ENCODE peak calls at places on chromosome 21, in nine cellular contexts. E is activated CD4-positive, alpha-beta T cell treated with anti-CD3 and anti-CD28 coated beads, Interleukin-2, amount 50 U/mL, for 48 hours; O is KG1; S is cardiac muscle cell; P is HEK293T; J is GM10248; Y is NCI-H1105; C is breast epithelium; U is HT-29. Q is an unnamed sample.

GRCh38 chr21:45318556-45319341 is 31.1 kb upstream of the POFUT2 start:
- DNase-seq in E (no peak), O (no peak), S (peak; percentile 43), P (no peak), J (no peak), Y (no peak), C (no peak), U (peak; percentile 17), Q (peak; percentile 86)

GRCh38 chr21:17607684-17608083 is 5.0 kb downstream of the BTG3 start:
- DNase-seq in E (no peak), O (no peak), S (no peak), P (no peak), J (no peak), Y (no peak), C (no peak), U (no peak), Q (peak; percentile 2)

GRCh38 chr21:37891953-37892352 is 24.3 kb downstream of the KCNJ6 start:
- DNase-seq in E (no peak), O (no peak), S (no peak), P (no peak), J (no peak), Y (no peak), C (no peak), U (no peak), Q (no peak)

GRCh38 chr21:23740463-23740862 is 1866.8 kb downstream of the MRPL39 start:
- DNase-seq in E (no peak), O (no peak), S (no peak), P (no peak), J (no peak), Y (no peak), C (no peak), U (peak; percentile 4), Q (no peak)

GRCh38 chr21:42556960-42557359 is 43.3 kb downstream of the SLC37A1 start:
- DNase-seq in E (no peak), O (no peak), S (no peak), P (no peak), J (no peak), Y (no peak), C (no peak), U (no peak), Q (no peak)

GRCh38 chr21:15401331-15401730 is 328.5 kb upstream of the USP25 start:
- DNase-seq in E (no peak), O (no peak), S (no peak), P (no peak), J (no peak), Y (no peak), C (no peak), U (no peak), Q (no peak)

GRCh38 chr21:45642122-45642813 is 1.3 kb upstream of the PCBP3 start:
- DNase-seq in E (no peak), O (no peak), S (peak; percentile 35), P (no peak), J (no peak), Y (no peak), C (no peak), U (no peak), Q (peak; percentile 77)

GRCh38 chr21:29386803-29387202 is 88.1 kb downstream of the BACH1 start:
- DNase-seq in E (no peak), O (no peak), S (no peak), P (no peak), J (no peak), Y (no peak), C (no peak), U (no peak), Q (no peak)

GRCh38 chr21:33402011-33402979 is 918 bp upstream of the IFNGR2 start:
- DNase-seq in E (no peak), O (no peak), S (peak; percentile 89), P (no peak), J (peak; percentile 65), Y (no peak), C (peak; percentile 47), U (no peak), Q (peak; percentile 92)

GRCh38 chr21:33839167-33839716 is 76.4 kb downstream of the ATP5PO start:
- DNase-seq in E (no peak), O (no peak), S (no peak), P (no peak), J (no peak), Y (no peak), C (no peak), U (no peak), Q (no peak)

GRCh38 chr21:34795152-34796141 is 126.7 kb downstream of the CLIC6 start:
- DNase-seq in E (no peak), O (no peak), S (peak; percentile 67), P (no peak), J (no peak), Y (no peak), C (peak; percentile 58), U (peak; percentile 57), Q (peak; percentile 89)

GRCh38 chr21:16305686-16306085 is 575.9 kb downstream of the USP25 start:
- DNase-seq in E (no peak), O (no peak), S (peak; percentile 44), P (no peak), J (no peak), Y (no peak), C (no peak), U (no peak), Q (no peak)

GRCh38 chr21:45970674-45971486 is 10.7 kb upstream of the COL6A1 start:
- DNase-seq in E (peak; percentile 70), O (peak; percentile 12), S (peak; percentile 68), P (peak; percentile 85), J (peak; percentile 74), Y (peak; percentile 15), C (no peak), U (peak; percentile 32), Q (peak; percentile 94)